ENCODE peak calls at places on chromosomes 7 and 10, in nine cellular contexts. A is GM23338; D is KG1; T is transverse colon; J is stimulated activated CD4-positive, alpha-beta T cell treated with anti-CD3 and anti-CD28 coated beads, Interleukin-4, amount 100 ng/mL, for 1 hour; K is NCI-H460; P is AG09319; G is EL; F is foreskin fibroblast. V is an unnamed sample.

GRCh38 chr7:4234886-4235285 is 447.2 kb upstream of the FOXK1 start:
- DNase-seq in J (no peak), K (no peak), G (no peak), T (no peak), A (no peak), P (no peak), F (no peak), D (no peak), V (no peak)

GRCh38 chr7:32495298-32496051 is at the start of gene AVL9:
- DNase-seq in P (peak), J (peak), T (peak), A (peak), G (peak), D (peak), F (peak), K (peak), V (peak)

GRCh38 chr7:121395494-121395960 is 581 bp downstream of the FAM3C start:
- DNase-seq in A (peak), T (peak), G (peak), F (peak), J (peak), D (peak), P (no peak), K (no peak), V (peak)

GRCh38 chr10:3806603-3807002 is 21.6 kb upstream of the KLF6 start:
- DNase-seq in A (no peak), J (no peak), T (peak), D (no peak), G (peak), F (peak), K (peak), P (no peak), V (no peak)

GRCh38 chr7:151206914-151207313 is 3.4 kb downstream of the H2BK1 start:
- DNase-seq in F (no peak), A (no peak), P (no peak), D (peak), G (no peak), J (no peak), T (no peak), K (no peak), V (peak)

GRCh38 chr10:17454801-17455520 is 566 bp upstream of the ST8SIA6 start:
- DNase-seq in F (no peak), T (no peak), P (no peak), J (no peak), K (no peak), D (no peak), A (no peak), G (no peak), V (no peak)

GRCh38 chr10:77859200-77859864 is 67.2 kb downstream of the DLG5 start:
- DNase-seq in J (no peak), F (no peak), G (no peak), D (no peak), P (no peak), A (no peak), K (no peak), T (no peak), V (no peak)

GRCh38 chr10:104098360-104098925 is 12.8 kb upstream of the COL17A1 start:
- DNase-seq in A (no peak), T (no peak), K (no peak), F (no peak), P (no peak), D (no peak), G (peak), J (no peak), V (no peak)